ENCODE peak calls at places on chromosomes 2 and 18, in five cellular contexts. One of them, this sample, is unnamed.
A peak's percentile ranks its signal among the peaks of the same experiment; 100 is the strongest.

GRCh38 chr2:205903549-205904129 is 182.3 kb downstream of the INO80D start:
- DNase-seq in NT2/D1: peak; percentile 28
- DNase-seq in H1: no peak
- DNase-seq in HepG2: peak; percentile 79
- DNase-seq in GM12878: no peak
- DNase-seq in this sample: peak; percentile 53

GRCh38 chr18:5627756-5628511 is 84.1 kb upstream of the EPB41L3 start:
- DNase-seq in NT2/D1: no peak
- DNase-seq in H1: no peak
- DNase-seq in HepG2: no peak
- DNase-seq in GM12878: no peak
- DNase-seq in this sample: peak; percentile 8

GRCh38 chr2:204533629-204534370 is 11.5 kb upstream of the PARD3B start:
- DNase-seq in NT2/D1: no peak
- DNase-seq in H1: no peak
- DNase-seq in HepG2: no peak
- DNase-seq in GM12878: no peak
- DNase-seq in this sample: no peak

GRCh38 chr2:23235292-23235691 is 149.7 kb upstream of the KLHL29 start:
- DNase-seq in NT2/D1: no peak
- DNase-seq in H1: no peak
- DNase-seq in HepG2: no peak
- DNase-seq in GM12878: no peak
- DNase-seq in this sample: no peak

GRCh38 chr18:33231474-33232317 is 208.8 kb downstream of the CCDC178 start:
- DNase-seq in NT2/D1: peak; percentile 70
- DNase-seq in H1: peak; percentile 84
- DNase-seq in HepG2: peak; percentile 75
- DNase-seq in GM12878: peak; percentile 17
- DNase-seq in this sample: peak; percentile 85

GRCh38 chr18:22434973-22435608 is 17.4 kb upstream of the CTAGE1 start:
- DNase-seq in NT2/D1: no peak
- DNase-seq in H1: no peak
- DNase-seq in HepG2: no peak
- DNase-seq in GM12878: no peak
- DNase-seq in this sample: no peak

GRCh38 chr2:3280197-3280596 is 97.4 kb downstream of the EIPR1 start:
- DNase-seq in NT2/D1: no peak
- DNase-seq in H1: no peak
- DNase-seq in HepG2: no peak
- DNase-seq in GM12878: no peak
- DNase-seq in this sample: no peak

GRCh38 chr2:226208726-226209125 is 590.9 kb downstream of the IRS1 start:
- DNase-seq in NT2/D1: no peak
- DNase-seq in H1: no peak
- DNase-seq in HepG2: no peak
- DNase-seq in GM12878: no peak
- DNase-seq in this sample: no peak

GRCh38 chr2:60549250-60550150 is 4.0 kb downstream of the BCL11A start:
- DNase-seq in NT2/D1: no peak
- DNase-seq in H1: peak; percentile 78
- DNase-seq in HepG2: no peak
- DNase-seq in GM12878: no peak
- DNase-seq in this sample: no peak

GRCh38 chr18:48663931-48664847 is 125.4 kb downstream of the CTIF start:
- DNase-seq in NT2/D1: peak; percentile 33
- DNase-seq in H1: peak; percentile 99
- DNase-seq in HepG2: peak; percentile 42
- DNase-seq in GM12878: no peak
- DNase-seq in this sample: peak; percentile 74

GRCh38 chr2:196480653-196481322 is 158.7 kb upstream of the CCDC150 start:
- DNase-seq in NT2/D1: no peak
- DNase-seq in H1: no peak
- DNase-seq in HepG2: no peak
- DNase-seq in GM12878: no peak
- DNase-seq in this sample: no peak

GRCh38 chr2:68762112-68762511 is 27.5 kb downstream of the ARHGAP25 start:
- DNase-seq in NT2/D1: no peak
- DNase-seq in H1: no peak
- DNase-seq in HepG2: no peak
- DNase-seq in GM12878: no peak
- DNase-seq in this sample: no peak

GRCh38 chr18:34649072-34649471 is 61.0 kb upstream of the DTNA start:
- DNase-seq in NT2/D1: no peak
- DNase-seq in H1: no peak
- DNase-seq in HepG2: no peak
- DNase-seq in GM12878: no peak
- DNase-seq in this sample: no peak

GRCh38 chr2:53756644-53757043 is 11.0 kb upstream of the CHAC2 start:
- DNase-seq in NT2/D1: no peak
- DNase-seq in H1: no peak
- DNase-seq in HepG2: no peak
- DNase-seq in GM12878: no peak
- DNase-seq in this sample: no peak

DNA sequence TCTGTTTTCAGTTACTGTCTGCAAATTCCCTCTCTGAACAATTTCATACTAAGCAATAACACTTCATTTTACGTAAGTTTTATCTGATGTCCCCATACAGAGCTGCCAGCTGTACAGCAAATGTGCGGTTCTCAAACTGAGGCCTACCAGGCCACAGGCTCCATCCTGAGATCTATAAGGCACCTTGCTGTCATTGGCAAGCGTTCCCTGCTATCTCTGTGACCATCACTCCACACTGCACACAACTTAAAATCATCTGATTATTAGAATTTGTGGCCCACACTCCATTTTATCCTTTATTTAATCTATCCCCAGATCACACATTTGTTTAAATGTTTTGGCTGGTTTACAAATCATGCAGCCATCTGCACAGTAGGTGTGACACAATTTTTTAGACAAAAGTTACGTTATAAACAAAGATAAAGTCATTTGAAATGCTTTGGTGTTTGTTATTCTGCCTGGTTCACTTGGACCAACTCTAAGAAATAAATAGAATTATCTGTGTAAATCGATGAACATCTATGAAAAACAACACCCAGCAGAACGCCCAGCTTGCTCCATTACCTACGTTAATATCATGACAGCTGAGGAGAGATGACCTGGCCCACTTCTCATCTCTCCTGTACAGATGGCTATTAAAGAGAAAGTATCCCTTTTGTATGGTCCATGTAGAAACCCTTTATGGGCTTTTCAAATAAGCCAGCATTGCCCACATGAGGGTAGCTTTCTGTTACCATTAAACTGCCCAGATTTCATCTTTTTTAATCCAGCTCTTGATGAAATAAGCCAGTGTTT is 162.4 kb downstream of the ZNF521 start:
- DNase-seq in NT2/D1: no peak
- DNase-seq in H1: no peak
- DNase-seq in HepG2: no peak
- DNase-seq in GM12878: no peak
- DNase-seq in this sample: no peak
- TF ChIP-seq SUZ12 in NT2/D1: no peak
- TF ChIP-seq SUZ12 in H1: no peak
- TF ChIP-seq SUZ12 in HepG2: no peak
- TF ChIP-seq SUZ12 in GM12878: no peak
- TF ChIP-seq SUZ12 in this sample: no peak

GRCh38 chr2:237511421-237511820 is 24.4 kb downstream of the MLPH start:
- DNase-seq in NT2/D1: no peak
- DNase-seq in H1: no peak
- DNase-seq in HepG2: no peak
- DNase-seq in GM12878: no peak
- DNase-seq in this sample: no peak
- TF ChIP-seq SUZ12 in NT2/D1: no peak
- TF ChIP-seq SUZ12 in H1: no peak
- TF ChIP-seq SUZ12 in HepG2: no peak
- TF ChIP-seq SUZ12 in GM12878: no peak
- TF ChIP-seq SUZ12 in this sample: no peak

DNA sequence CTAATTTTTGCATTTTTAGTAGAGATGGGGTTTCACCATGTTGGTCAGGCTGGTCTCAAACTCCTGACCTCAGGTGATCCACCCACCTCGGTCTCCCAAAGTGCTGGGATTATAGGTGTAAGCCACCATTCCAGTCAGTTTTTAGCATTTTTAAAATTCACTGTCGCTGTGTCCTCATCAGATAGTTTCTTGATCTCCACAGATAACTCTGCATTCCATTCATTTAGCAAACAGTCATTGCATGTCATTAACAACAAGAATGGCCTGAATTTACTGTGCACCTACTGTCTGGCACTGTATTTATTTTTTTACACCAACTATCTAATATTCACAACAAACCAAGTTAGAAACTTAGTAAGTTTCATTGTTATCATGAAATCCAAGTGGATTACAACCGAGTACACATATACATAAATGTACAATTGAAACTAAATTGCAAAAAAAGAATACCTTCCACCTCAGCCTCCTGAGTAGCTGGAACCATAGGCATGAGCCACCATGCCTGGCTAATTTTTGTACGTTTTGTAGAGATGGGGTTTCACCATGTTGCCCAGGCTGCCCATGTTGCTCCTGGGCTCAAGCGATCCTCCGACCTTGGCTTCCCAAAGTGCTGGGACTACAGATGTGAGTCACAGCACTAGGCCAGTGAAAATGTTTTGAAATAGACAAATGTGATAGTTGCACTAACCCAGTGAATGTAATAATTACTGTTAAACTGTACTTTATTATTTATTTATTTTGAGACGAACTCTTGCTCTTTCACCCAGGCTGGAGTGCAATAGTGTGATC is 4.3 kb downstream of the MCEE start:
- DNase-seq in NT2/D1: no peak
- DNase-seq in H1: no peak
- DNase-seq in HepG2: no peak
- DNase-seq in GM12878: no peak
- DNase-seq in this sample: no peak
- TF ChIP-seq SUZ12 in NT2/D1: no peak
- TF ChIP-seq SUZ12 in H1: no peak
- TF ChIP-seq SUZ12 in HepG2: no peak
- TF ChIP-seq SUZ12 in GM12878: no peak
- TF ChIP-seq SUZ12 in this sample: no peak

GRCh38 chr2:65402780-65403528 is 29.4 kb downstream of the SPRED2 start:
- DNase-seq in NT2/D1: no peak
- DNase-seq in H1: no peak
- DNase-seq in HepG2: no peak
- DNase-seq in GM12878: no peak
- DNase-seq in this sample: no peak
- TF ChIP-seq SUZ12 in NT2/D1: no peak
- TF ChIP-seq SUZ12 in H1: no peak
- TF ChIP-seq SUZ12 in HepG2: no peak
- TF ChIP-seq SUZ12 in GM12878: no peak
- TF ChIP-seq SUZ12 in this sample: no peak

GRCh38 chr2:215622836-215623235 is 187.0 kb upstream of the FN1 start:
- DNase-seq in NT2/D1: no peak
- DNase-seq in H1: no peak
- DNase-seq in HepG2: no peak
- DNase-seq in GM12878: no peak
- DNase-seq in this sample: no peak
- TF ChIP-seq SUZ12 in NT2/D1: no peak
- TF ChIP-seq SUZ12 in H1: no peak
- TF ChIP-seq SUZ12 in HepG2: no peak
- TF ChIP-seq SUZ12 in GM12878: no peak
- TF ChIP-seq SUZ12 in this sample: no peak